ENCODE peak calls at places on chromosomes 4 and X, in five cellular contexts. One of them, this sample, is unnamed.

GRCh38 chr4:73520821-73521220 is 39.3 kb downstream of the AFM start:
- DNase-seq in NCI-H2029 treated with DMSO at 0.1 percent for 48 hours: no peak
- DNase-seq in activated CD4-positive, CD25-positive, alpha-beta regulatory T cell treated with anti-CD3 and anti-CD28 coated beads, Interleukin-2, amount 50 U/mL, for 72 hours: no peak
- DNase-seq in mesendoderm: peak
- DNase-seq in stimulated activated effector memory CD8-positive, alpha-beta T cell treated with anti-CD3 and anti-CD28 coated beads, Interleukin-12 subunit alpha, Interleukin-12 subunit beta, amount 100 ng/mL, for 72 hours: no peak
- DNase-seq in this sample: no peak

GRCh38 chr4:153273736-153274135 is 69.5 kb downstream of the TRIM2 start:
- DNase-seq in activated CD4-positive, CD25-positive, alpha-beta regulatory T cell treated with anti-CD3 and anti-CD28 coated beads, Interleukin-2, amount 50 U/mL, for 72 hours: no peak
- DNase-seq in mesendoderm: peak
- DNase-seq in stimulated activated effector memory CD8-positive, alpha-beta T cell treated with anti-CD3 and anti-CD28 coated beads, Interleukin-12 subunit alpha, Interleukin-12 subunit beta, amount 100 ng/mL, for 72 hours: no peak
- DNase-seq in NCI-H2029 treated with DMSO at 0.1 percent for 48 hours: no peak
- DNase-seq in this sample: no peak

GRCh38 chr4:140300271-140300970 is 73.0 kb upstream of the SCOC start:
- DNase-seq in mesendoderm: peak
- DNase-seq in stimulated activated effector memory CD8-positive, alpha-beta T cell treated with anti-CD3 and anti-CD28 coated beads, Interleukin-12 subunit alpha, Interleukin-12 subunit beta, amount 100 ng/mL, for 72 hours: no peak
- DNase-seq in activated CD4-positive, CD25-positive, alpha-beta regulatory T cell treated with anti-CD3 and anti-CD28 coated beads, Interleukin-2, amount 50 U/mL, for 72 hours: no peak
- DNase-seq in NCI-H2029 treated with DMSO at 0.1 percent for 48 hours: peak
- DNase-seq in this sample: no peak

GRCh38 chr4:10554694-10555093 is 97.5 kb upstream of the ZNF518B start:
- DNase-seq in activated CD4-positive, CD25-positive, alpha-beta regulatory T cell treated with anti-CD3 and anti-CD28 coated beads, Interleukin-2, amount 50 U/mL, for 72 hours: peak
- DNase-seq in mesendoderm: peak
- DNase-seq in NCI-H2029 treated with DMSO at 0.1 percent for 48 hours: peak
- DNase-seq in stimulated activated effector memory CD8-positive, alpha-beta T cell treated with anti-CD3 and anti-CD28 coated beads, Interleukin-12 subunit alpha, Interleukin-12 subunit beta, amount 100 ng/mL, for 72 hours: peak
- DNase-seq in this sample: peak

GRCh38 chrX:38940547-38940946 is 139.3 kb downstream of the MID1IP1 start:
- DNase-seq in stimulated activated effector memory CD8-positive, alpha-beta T cell treated with anti-CD3 and anti-CD28 coated beads, Interleukin-12 subunit alpha, Interleukin-12 subunit beta, amount 100 ng/mL, for 72 hours: no peak
- DNase-seq in NCI-H2029 treated with DMSO at 0.1 percent for 48 hours: no peak
- DNase-seq in mesendoderm: no peak
- DNase-seq in activated CD4-positive, CD25-positive, alpha-beta regulatory T cell treated with anti-CD3 and anti-CD28 coated beads, Interleukin-2, amount 50 U/mL, for 72 hours: no peak
- DNase-seq in this sample: no peak

GRCh38 chrX:109125304-109125703 is 356.6 kb downstream of the GUCY2F start:
- DNase-seq in activated CD4-positive, CD25-positive, alpha-beta regulatory T cell treated with anti-CD3 and anti-CD28 coated beads, Interleukin-2, amount 50 U/mL, for 72 hours: no peak
- DNase-seq in stimulated activated effector memory CD8-positive, alpha-beta T cell treated with anti-CD3 and anti-CD28 coated beads, Interleukin-12 subunit alpha, Interleukin-12 subunit beta, amount 100 ng/mL, for 72 hours: no peak
- DNase-seq in NCI-H2029 treated with DMSO at 0.1 percent for 48 hours: no peak
- DNase-seq in mesendoderm: peak
- DNase-seq in this sample: no peak

GRCh38 chrX:14922437-14922836 is 49.2 kb downstream of the MOSPD2 start:
- DNase-seq in NCI-H2029 treated with DMSO at 0.1 percent for 48 hours: no peak
- DNase-seq in stimulated activated effector memory CD8-positive, alpha-beta T cell treated with anti-CD3 and anti-CD28 coated beads, Interleukin-12 subunit alpha, Interleukin-12 subunit beta, amount 100 ng/mL, for 72 hours: no peak
- DNase-seq in mesendoderm: no peak
- DNase-seq in activated CD4-positive, CD25-positive, alpha-beta regulatory T cell treated with anti-CD3 and anti-CD28 coated beads, Interleukin-2, amount 50 U/mL, for 72 hours: no peak
- DNase-seq in this sample: no peak

GRCh38 chr4:78691971-78692814 is 84.0 kb upstream of the BMP2K start:
- DNase-seq in stimulated activated effector memory CD8-positive, alpha-beta T cell treated with anti-CD3 and anti-CD28 coated beads, Interleukin-12 subunit alpha, Interleukin-12 subunit beta, amount 100 ng/mL, for 72 hours: no peak
- DNase-seq in NCI-H2029 treated with DMSO at 0.1 percent for 48 hours: no peak
- DNase-seq in activated CD4-positive, CD25-positive, alpha-beta regulatory T cell treated with anti-CD3 and anti-CD28 coated beads, Interleukin-2, amount 50 U/mL, for 72 hours: no peak
- DNase-seq in mesendoderm: peak
- DNase-seq in this sample: peak

GRCh38 chr4:152579916-152580315 is 44.0 kb upstream of the FBXW7 start:
- DNase-seq in mesendoderm: peak
- DNase-seq in activated CD4-positive, CD25-positive, alpha-beta regulatory T cell treated with anti-CD3 and anti-CD28 coated beads, Interleukin-2, amount 50 U/mL, for 72 hours: no peak
- DNase-seq in NCI-H2029 treated with DMSO at 0.1 percent for 48 hours: no peak
- DNase-seq in stimulated activated effector memory CD8-positive, alpha-beta T cell treated with anti-CD3 and anti-CD28 coated beads, Interleukin-12 subunit alpha, Interleukin-12 subunit beta, amount 100 ng/mL, for 72 hours: no peak
- DNase-seq in this sample: no peak

GRCh38 chrX:131729295-131729694 is 185.4 kb downstream of the OR13H1 start:
- DNase-seq in NCI-H2029 treated with DMSO at 0.1 percent for 48 hours: no peak
- DNase-seq in stimulated activated effector memory CD8-positive, alpha-beta T cell treated with anti-CD3 and anti-CD28 coated beads, Interleukin-12 subunit alpha, Interleukin-12 subunit beta, amount 100 ng/mL, for 72 hours: no peak
- DNase-seq in activated CD4-positive, CD25-positive, alpha-beta regulatory T cell treated with anti-CD3 and anti-CD28 coated beads, Interleukin-2, amount 50 U/mL, for 72 hours: peak
- DNase-seq in mesendoderm: no peak
- DNase-seq in this sample: no peak

GRCh38 chr4:23871420-23871819 is 18.4 kb downstream of the PPARGC1A start:
- DNase-seq in NCI-H2029 treated with DMSO at 0.1 percent for 48 hours: no peak
- DNase-seq in activated CD4-positive, CD25-positive, alpha-beta regulatory T cell treated with anti-CD3 and anti-CD28 coated beads, Interleukin-2, amount 50 U/mL, for 72 hours: no peak
- DNase-seq in stimulated activated effector memory CD8-positive, alpha-beta T cell treated with anti-CD3 and anti-CD28 coated beads, Interleukin-12 subunit alpha, Interleukin-12 subunit beta, amount 100 ng/mL, for 72 hours: no peak
- DNase-seq in mesendoderm: no peak
- DNase-seq in this sample: no peak

GRCh38 chr4:74752798-74753197 is 41.5 kb downstream of the BTC start:
- DNase-seq in activated CD4-positive, CD25-positive, alpha-beta regulatory T cell treated with anti-CD3 and anti-CD28 coated beads, Interleukin-2, amount 50 U/mL, for 72 hours: no peak
- DNase-seq in stimulated activated effector memory CD8-positive, alpha-beta T cell treated with anti-CD3 and anti-CD28 coated beads, Interleukin-12 subunit alpha, Interleukin-12 subunit beta, amount 100 ng/mL, for 72 hours: no peak
- DNase-seq in mesendoderm: no peak
- DNase-seq in NCI-H2029 treated with DMSO at 0.1 percent for 48 hours: no peak
- DNase-seq in this sample: no peak

GRCh38 chr4:165079476-165079875 is 25.8 kb downstream of the TRIM75 start:
- DNase-seq in stimulated activated effector memory CD8-positive, alpha-beta T cell treated with anti-CD3 and anti-CD28 coated beads, Interleukin-12 subunit alpha, Interleukin-12 subunit beta, amount 100 ng/mL, for 72 hours: no peak
- DNase-seq in mesendoderm: no peak
- DNase-seq in activated CD4-positive, CD25-positive, alpha-beta regulatory T cell treated with anti-CD3 and anti-CD28 coated beads, Interleukin-2, amount 50 U/mL, for 72 hours: no peak
- DNase-seq in NCI-H2029 treated with DMSO at 0.1 percent for 48 hours: peak
- DNase-seq in this sample: peak

GRCh38 chr4:155796031-155796430 is 37.2 kb downstream of the GUCY1B1 start:
- DNase-seq in stimulated activated effector memory CD8-positive, alpha-beta T cell treated with anti-CD3 and anti-CD28 coated beads, Interleukin-12 subunit alpha, Interleukin-12 subunit beta, amount 100 ng/mL, for 72 hours: no peak
- DNase-seq in activated CD4-positive, CD25-positive, alpha-beta regulatory T cell treated with anti-CD3 and anti-CD28 coated beads, Interleukin-2, amount 50 U/mL, for 72 hours: no peak
- DNase-seq in mesendoderm: peak
- DNase-seq in NCI-H2029 treated with DMSO at 0.1 percent for 48 hours: no peak
- DNase-seq in this sample: peak

GRCh38 chrX:7214251-7214650 is 66.3 kb upstream of the PUDP start:
- DNase-seq in activated CD4-positive, CD25-positive, alpha-beta regulatory T cell treated with anti-CD3 and anti-CD28 coated beads, Interleukin-2, amount 50 U/mL, for 72 hours: no peak
- DNase-seq in mesendoderm: no peak
- DNase-seq in stimulated activated effector memory CD8-positive, alpha-beta T cell treated with anti-CD3 and anti-CD28 coated beads, Interleukin-12 subunit alpha, Interleukin-12 subunit beta, amount 100 ng/mL, for 72 hours: no peak
- DNase-seq in NCI-H2029 treated with DMSO at 0.1 percent for 48 hours: no peak
- DNase-seq in this sample: no peak

GRCh38 chr4:52244773-52245360 is 193.8 kb downstream of the SPATA18 start:
- DNase-seq in stimulated activated effector memory CD8-positive, alpha-beta T cell treated with anti-CD3 and anti-CD28 coated beads, Interleukin-12 subunit alpha, Interleukin-12 subunit beta, amount 100 ng/mL, for 72 hours: no peak
- DNase-seq in activated CD4-positive, CD25-positive, alpha-beta regulatory T cell treated with anti-CD3 and anti-CD28 coated beads, Interleukin-2, amount 50 U/mL, for 72 hours: no peak
- DNase-seq in NCI-H2029 treated with DMSO at 0.1 percent for 48 hours: no peak
- DNase-seq in mesendoderm: no peak
- DNase-seq in this sample: peak

GRCh38 chr4:103303011-103303410 is 104.9 kb upstream of the CENPE start:
- DNase-seq in NCI-H2029 treated with DMSO at 0.1 percent for 48 hours: no peak
- DNase-seq in stimulated activated effector memory CD8-positive, alpha-beta T cell treated with anti-CD3 and anti-CD28 coated beads, Interleukin-12 subunit alpha, Interleukin-12 subunit beta, amount 100 ng/mL, for 72 hours: no peak
- DNase-seq in activated CD4-positive, CD25-positive, alpha-beta regulatory T cell treated with anti-CD3 and anti-CD28 coated beads, Interleukin-2, amount 50 U/mL, for 72 hours: no peak
- DNase-seq in mesendoderm: peak
- DNase-seq in this sample: no peak

GRCh38 chr4:56906534-56906933 is 1.2 kb upstream of the REST start:
- DNase-seq in mesendoderm: no peak
- DNase-seq in activated CD4-positive, CD25-positive, alpha-beta regulatory T cell treated with anti-CD3 and anti-CD28 coated beads, Interleukin-2, amount 50 U/mL, for 72 hours: no peak
- DNase-seq in stimulated activated effector memory CD8-positive, alpha-beta T cell treated with anti-CD3 and anti-CD28 coated beads, Interleukin-12 subunit alpha, Interleukin-12 subunit beta, amount 100 ng/mL, for 72 hours: no peak
- DNase-seq in NCI-H2029 treated with DMSO at 0.1 percent for 48 hours: no peak
- DNase-seq in this sample: no peak

GRCh38 chrX:130682990-130683389 is 220.0 kb downstream of the ENOX2 start:
- DNase-seq in activated CD4-positive, CD25-positive, alpha-beta regulatory T cell treated with anti-CD3 and anti-CD28 coated beads, Interleukin-2, amount 50 U/mL, for 72 hours: no peak
- DNase-seq in mesendoderm: peak
- DNase-seq in stimulated activated effector memory CD8-positive, alpha-beta T cell treated with anti-CD3 and anti-CD28 coated beads, Interleukin-12 subunit alpha, Interleukin-12 subunit beta, amount 100 ng/mL, for 72 hours: no peak
- DNase-seq in NCI-H2029 treated with DMSO at 0.1 percent for 48 hours: no peak
- DNase-seq in this sample: no peak

GRCh38 chr4:7392438-7393374 is 42.0 kb downstream of the PSAPL1 start:
- DNase-seq in mesendoderm: peak
- DNase-seq in activated CD4-positive, CD25-positive, alpha-beta regulatory T cell treated with anti-CD3 and anti-CD28 coated beads, Interleukin-2, amount 50 U/mL, for 72 hours: no peak
- DNase-seq in stimulated activated effector memory CD8-positive, alpha-beta T cell treated with anti-CD3 and anti-CD28 coated beads, Interleukin-12 subunit alpha, Interleukin-12 subunit beta, amount 100 ng/mL, for 72 hours: no peak
- DNase-seq in NCI-H2029 treated with DMSO at 0.1 percent for 48 hours: no peak
- DNase-seq in this sample: peak

GRCh38 chr4:125390126-125390525 is 75.4 kb downstream of the FAT4 start:
- DNase-seq in stimulated activated effector memory CD8-positive, alpha-beta T cell treated with anti-CD3 and anti-CD28 coated beads, Interleukin-12 subunit alpha, Interleukin-12 subunit beta, amount 100 ng/mL, for 72 hours: no peak
- DNase-seq in mesendoderm: no peak
- DNase-seq in NCI-H2029 treated with DMSO at 0.1 percent for 48 hours: no peak
- DNase-seq in activated CD4-positive, CD25-positive, alpha-beta regulatory T cell treated with anti-CD3 and anti-CD28 coated beads, Interleukin-2, amount 50 U/mL, for 72 hours: no peak
- DNase-seq in this sample: no peak

GRCh38 chr4:80266902-80267380 is 477 bp downstream of the FGF5 start:
- DNase-seq in activated CD4-positive, CD25-positive, alpha-beta regulatory T cell treated with anti-CD3 and anti-CD28 coated beads, Interleukin-2, amount 50 U/mL, for 72 hours: no peak
- DNase-seq in mesendoderm: peak
- DNase-seq in NCI-H2029 treated with DMSO at 0.1 percent for 48 hours: no peak
- DNase-seq in stimulated activated effector memory CD8-positive, alpha-beta T cell treated with anti-CD3 and anti-CD28 coated beads, Interleukin-12 subunit alpha, Interleukin-12 subunit beta, amount 100 ng/mL, for 72 hours: no peak
- DNase-seq in this sample: peak

GRCh38 chr4:931194-931959 is 739 bp downstream of the GAK start:
- DNase-seq in NCI-H2029 treated with DMSO at 0.1 percent for 48 hours: no peak
- DNase-seq in mesendoderm: no peak
- DNase-seq in stimulated activated effector memory CD8-positive, alpha-beta T cell treated with anti-CD3 and anti-CD28 coated beads, Interleukin-12 subunit alpha, Interleukin-12 subunit beta, amount 100 ng/mL, for 72 hours: no peak
- DNase-seq in activated CD4-positive, CD25-positive, alpha-beta regulatory T cell treated with anti-CD3 and anti-CD28 coated beads, Interleukin-2, amount 50 U/mL, for 72 hours: no peak
- DNase-seq in this sample: peak

GRCh38 chrX:39519566-39520301 is 578.0 kb downstream of the BCOR start:
- DNase-seq in activated CD4-positive, CD25-positive, alpha-beta regulatory T cell treated with anti-CD3 and anti-CD28 coated beads, Interleukin-2, amount 50 U/mL, for 72 hours: no peak
- DNase-seq in NCI-H2029 treated with DMSO at 0.1 percent for 48 hours: no peak
- DNase-seq in mesendoderm: peak
- DNase-seq in stimulated activated effector memory CD8-positive, alpha-beta T cell treated with anti-CD3 and anti-CD28 coated beads, Interleukin-12 subunit alpha, Interleukin-12 subunit beta, amount 100 ng/mL, for 72 hours: no peak
- DNase-seq in this sample: peak

GRCh38 chr4:36285784-36286480 is 4.5 kb downstream of the DTHD1 start:
- DNase-seq in activated CD4-positive, CD25-positive, alpha-beta regulatory T cell treated with anti-CD3 and anti-CD28 coated beads, Interleukin-2, amount 50 U/mL, for 72 hours: no peak
- DNase-seq in stimulated activated effector memory CD8-positive, alpha-beta T cell treated with anti-CD3 and anti-CD28 coated beads, Interleukin-12 subunit alpha, Interleukin-12 subunit beta, amount 100 ng/mL, for 72 hours: peak
- DNase-seq in mesendoderm: no peak
- DNase-seq in NCI-H2029 treated with DMSO at 0.1 percent for 48 hours: no peak
- DNase-seq in this sample: no peak

GRCh38 chr4:153655004-153655541 is 29.0 kb upstream of the TLR2 start:
- DNase-seq in stimulated activated effector memory CD8-positive, alpha-beta T cell treated with anti-CD3 and anti-CD28 coated beads, Interleukin-12 subunit alpha, Interleukin-12 subunit beta, amount 100 ng/mL, for 72 hours: no peak
- DNase-seq in NCI-H2029 treated with DMSO at 0.1 percent for 48 hours: no peak
- DNase-seq in mesendoderm: no peak
- DNase-seq in activated CD4-positive, CD25-positive, alpha-beta regulatory T cell treated with anti-CD3 and anti-CD28 coated beads, Interleukin-2, amount 50 U/mL, for 72 hours: no peak
- DNase-seq in this sample: no peak

GRCh38 chr4:184428787-184429186 is 45.6 kb downstream of the IRF2 start:
- DNase-seq in activated CD4-positive, CD25-positive, alpha-beta regulatory T cell treated with anti-CD3 and anti-CD28 coated beads, Interleukin-2, amount 50 U/mL, for 72 hours: no peak
- DNase-seq in NCI-H2029 treated with DMSO at 0.1 percent for 48 hours: no peak
- DNase-seq in mesendoderm: no peak
- DNase-seq in stimulated activated effector memory CD8-positive, alpha-beta T cell treated with anti-CD3 and anti-CD28 coated beads, Interleukin-12 subunit alpha, Interleukin-12 subunit beta, amount 100 ng/mL, for 72 hours: no peak
- DNase-seq in this sample: no peak

This sample was measured in left kidney.